ENCODE peak calls at places on chromosome 17, in five cellular contexts. One of them, this sample, is unnamed.

GRCh38 chr17:19263621-19264010 is 26.4 kb downstream of the EPN2 start:
- DNase-seq in lung microvascular endothelial cell: no peak
- DNase-seq in NCI-H1930: no peak
- DNase-seq in upper lobe of right lung: no peak
- DNase-seq in stimulated activated CD4-positive, alpha-beta T cell treated with anti-CD3 and anti-CD28 coated beads, Interleukin-1b, Interleukin-23, amount 100 ng/mL, for 1 hour: no peak
- DNase-seq in this sample: no peak

GRCh38 chr17:41520821-41521521 is 2.3 kb upstream of the KRT15 start:
- DNase-seq in stimulated activated CD4-positive, alpha-beta T cell treated with anti-CD3 and anti-CD28 coated beads, Interleukin-1b, Interleukin-23, amount 100 ng/mL, for 1 hour: no peak
- DNase-seq in lung microvascular endothelial cell: no peak
- DNase-seq in upper lobe of right lung: no peak
- DNase-seq in NCI-H1930: no peak
- DNase-seq in this sample: no peak

GRCh38 chr17:77436058-77436442 is 295.3 kb downstream of the SEC14L1 start:
- DNase-seq in upper lobe of right lung: no peak
- DNase-seq in lung microvascular endothelial cell: peak; percentile 53
- DNase-seq in stimulated activated CD4-positive, alpha-beta T cell treated with anti-CD3 and anti-CD28 coated beads, Interleukin-1b, Interleukin-23, amount 100 ng/mL, for 1 hour: no peak
- DNase-seq in NCI-H1930: no peak
- DNase-seq in this sample: no peak

GRCh38 chr17:34981538-34982241 is 1.4 kb downstream of the LIG3 start:
- DNase-seq in NCI-H1930: no peak
- DNase-seq in lung microvascular endothelial cell: peak; percentile 34
- DNase-seq in upper lobe of right lung: no peak
- DNase-seq in stimulated activated CD4-positive, alpha-beta T cell treated with anti-CD3 and anti-CD28 coated beads, Interleukin-1b, Interleukin-23, amount 100 ng/mL, for 1 hour: no peak
- DNase-seq in this sample: no peak

GRCh38 chr17:55458287-55458900 is 36.8 kb upstream of the MMD start:
- DNase-seq in NCI-H1930: no peak
- DNase-seq in stimulated activated CD4-positive, alpha-beta T cell treated with anti-CD3 and anti-CD28 coated beads, Interleukin-1b, Interleukin-23, amount 100 ng/mL, for 1 hour: no peak
- DNase-seq in upper lobe of right lung: no peak
- DNase-seq in lung microvascular endothelial cell: peak; percentile 5
- DNase-seq in this sample: no peak

GRCh38 chr17:57589151-57590034 is 155.7 kb downstream of the CCDC182 start:
- DNase-seq in NCI-H1930: no peak
- DNase-seq in lung microvascular endothelial cell: no peak
- DNase-seq in upper lobe of right lung: peak; percentile 49
- DNase-seq in stimulated activated CD4-positive, alpha-beta T cell treated with anti-CD3 and anti-CD28 coated beads, Interleukin-1b, Interleukin-23, amount 100 ng/mL, for 1 hour: no peak
- DNase-seq in this sample: peak; percentile 38

GRCh38 chr17:48121921-48122650 is 14.5 kb downstream of the SNX11 start:
- DNase-seq in upper lobe of right lung: no peak
- DNase-seq in stimulated activated CD4-positive, alpha-beta T cell treated with anti-CD3 and anti-CD28 coated beads, Interleukin-1b, Interleukin-23, amount 100 ng/mL, for 1 hour: no peak
- DNase-seq in NCI-H1930: no peak
- DNase-seq in lung microvascular endothelial cell: no peak
- DNase-seq in this sample: no peak

GRCh38 chr17:58313815-58314705 is 14.5 kb downstream of the TSPOAP1 start:
- DNase-seq in NCI-H1930: no peak
- DNase-seq in lung microvascular endothelial cell: no peak
- DNase-seq in upper lobe of right lung: peak; percentile 23
- DNase-seq in stimulated activated CD4-positive, alpha-beta T cell treated with anti-CD3 and anti-CD28 coated beads, Interleukin-1b, Interleukin-23, amount 100 ng/mL, for 1 hour: no peak
- DNase-seq in this sample: no peak

GRCh38 chr17:31967643-31968042 is 30.8 kb downstream of the SUZ12 start:
- DNase-seq in stimulated activated CD4-positive, alpha-beta T cell treated with anti-CD3 and anti-CD28 coated beads, Interleukin-1b, Interleukin-23, amount 100 ng/mL, for 1 hour: no peak
- DNase-seq in lung microvascular endothelial cell: no peak
- DNase-seq in NCI-H1930: no peak
- DNase-seq in upper lobe of right lung: no peak
- DNase-seq in this sample: no peak

GRCh38 chr17:44223574-44224046 is 4.1 kb upstream of the UBTF start:
- DNase-seq in stimulated activated CD4-positive, alpha-beta T cell treated with anti-CD3 and anti-CD28 coated beads, Interleukin-1b, Interleukin-23, amount 100 ng/mL, for 1 hour: no peak
- DNase-seq in upper lobe of right lung: no peak
- DNase-seq in lung microvascular endothelial cell: peak; percentile 36
- DNase-seq in NCI-H1930: no peak
- DNase-seq in this sample: no peak

GRCh38 chr17:58960068-58960467 is 146.6 kb downstream of the TRIM37 start:
- DNase-seq in upper lobe of right lung: no peak
- DNase-seq in NCI-H1930: no peak
- DNase-seq in stimulated activated CD4-positive, alpha-beta T cell treated with anti-CD3 and anti-CD28 coated beads, Interleukin-1b, Interleukin-23, amount 100 ng/mL, for 1 hour: no peak
- DNase-seq in lung microvascular endothelial cell: peak; percentile 10
- DNase-seq in this sample: no peak

GRCh38 chr17:2892305-2892971 is 96.2 kb downstream of the RAP1GAP2 start:
- DNase-seq in stimulated activated CD4-positive, alpha-beta T cell treated with anti-CD3 and anti-CD28 coated beads, Interleukin-1b, Interleukin-23, amount 100 ng/mL, for 1 hour: no peak
- DNase-seq in lung microvascular endothelial cell: peak; percentile 4
- DNase-seq in NCI-H1930: no peak
- DNase-seq in upper lobe of right lung: no peak
- DNase-seq in this sample: no peak

GRCh38 chr17:77435272-77436057 is 294.7 kb downstream of the SEC14L1 start:
- DNase-seq in lung microvascular endothelial cell: no peak
- DNase-seq in upper lobe of right lung: no peak
- DNase-seq in NCI-H1930: no peak
- DNase-seq in stimulated activated CD4-positive, alpha-beta T cell treated with anti-CD3 and anti-CD28 coated beads, Interleukin-1b, Interleukin-23, amount 100 ng/mL, for 1 hour: no peak
- DNase-seq in this sample: no peak